ENCODE peak calls at places on chromosomes 12 and 14, in four cellular contexts. U is IMR-90, G is OCI-LY7, V is A549. M is an unnamed sample.

GRCh38 chr12:8629486-8630033 is 16.9 kb upstream of the AICDA start:
- DNase-seq in U (no peak), G (peak; percentile 47), V (no peak), M (no peak)

GRCh38 chr12:67394600-67394999 is 125.4 kb downstream of the CAND1 start:
- DNase-seq in U (peak; percentile 57), G (no peak), V (no peak), M (no peak)

GRCh38 chr12:132475304-132476037 is 14.5 kb upstream of the FBRSL1 start:
- DNase-seq in U (no peak), G (peak; percentile 23), V (no peak), M (no peak)

GRCh38 chr12:56716458-56716857 is 8.6 kb downstream of the NACA start:
- DNase-seq in U (no peak), G (no peak), V (no peak), M (no peak)

GRCh38 chr12:108640802-108641445 is 7.2 kb upstream of the SELPLG start:
- DNase-seq in U (peak; percentile 59), G (peak; percentile 89), V (no peak), M (no peak)

GRCh38 chr12:132736913-132737312 is 24.7 kb downstream of the ANKLE2 start:
- DNase-seq in U (no peak), G (no peak), V (no peak), M (no peak)

GRCh38 chr14:57388072-57388471 is 2.3 kb upstream of the NAA30 start:
- DNase-seq in U (no peak), G (no peak), V (no peak), M (no peak)

GRCh38 chr14:31106768-31107167 is 80.6 kb upstream of the STRN3 start:
- DNase-seq in U (peak; percentile 56), G (no peak), V (no peak), M (no peak)

GRCh38 chr12:26369588-26369987 is 174.2 kb downstream of the SSPN start:
- DNase-seq in U (peak; percentile 94), G (no peak), V (peak; percentile 24), M (no peak)

GRCh38 chr12:55955344-55955743 is 10.5 kb downstream of the PMEL start:
- DNase-seq in U (no peak), G (no peak), V (no peak), M (no peak)

GRCh38 chr14:67738740-67739504 is 37.2 kb downstream of the RDH12 start:
- DNase-seq in U (peak; percentile 93), G (no peak), V (peak; percentile 88), M (no peak)

GRCh38 chr12:93164103-93164880 is 213.4 kb upstream of the NUDT4 start:
- DNase-seq in U (peak; percentile 45), G (no peak), V (no peak), M (no peak)

GRCh38 chr12:116053479-116054195 is 223.9 kb downstream of the MED13L start:
- DNase-seq in U (peak; percentile 81), G (no peak), V (no peak), M (peak; percentile 80)

GRCh38 chr14:22882064-22882463 is 958 bp upstream of the REM2 start:
- DNase-seq in U (no peak), G (no peak), V (no peak), M (no peak)

GRCh38 chr12:27610380-27610779 is 85.9 kb upstream of the REP15 start:
- DNase-seq in U (peak; percentile 70), G (no peak), V (no peak), M (no peak)

GRCh38 chr14:90819734-90820393 is 3.6 kb upstream of the TTC7B start:
- DNase-seq in U (no peak), G (no peak), V (no peak), M (no peak)

GRCh38 chr12:26830783-26831601 is 2.0 kb downstream of the ITPR2 start:
- DNase-seq in U (no peak), G (peak; percentile 31), V (no peak), M (peak; percentile 4)

GRCh38 chr12:106149096-106149784 is 10.5 kb upstream of the NUAK1 start:
- DNase-seq in U (peak; percentile 18), G (peak; percentile 21), V (peak; percentile 58), M (peak; percentile 51)

GRCh38 chr14:71060795-71061455 is 153.7 kb downstream of the PCNX1 start:
- DNase-seq in U (peak; percentile 44), G (no peak), V (no peak), M (no peak)

GRCh38 chr12:101877816-101878811 is 734 bp downstream of the DRAM1 start:
- DNase-seq in U (no peak), G (no peak), V (peak; percentile 35), M (no peak)

GRCh38 chr12:109256011-109256410 is 53.1 kb downstream of the FOXN4 start:
- DNase-seq in U (no peak), G (no peak), V (no peak), M (no peak)

GRCh38 chr12:124867389-124867930 is 3.8 kb upstream of the SCARB1 start:
- DNase-seq in U (peak; percentile 81), G (no peak), V (no peak), M (no peak)

GRCh38 chr14:92463141-92463540 is 50.4 kb upstream of the RIN3 start:
- DNase-seq in U (no peak), G (no peak), V (no peak), M (no peak)

GRCh38 chr14:35883677-35884293 is 57.6 kb downstream of the BRMS1L start:
- DNase-seq in U (peak; percentile 18), G (peak; percentile 49), V (peak; percentile 10), M (peak; percentile 66)

GRCh38 chr12:52007158-52007921 is 594 bp downstream of the TAMALIN start:
- DNase-seq in U (no peak), G (no peak), V (no peak), M (peak; percentile 46)

GRCh38 chr14:95258754-95259593 is 60.7 kb downstream of the CLMN start:
- DNase-seq in U (no peak), G (no peak), V (no peak), M (no peak)
- H3K4me3 ChIP-seq in U (no peak overlapping the region), G (no peak overlapping the region), V (no peak overlapping the region), M (no peak overlapping the region)

GRCh38 chr12:128654462-128654861 is 169.3 kb downstream of the SLC15A4 start:
- DNase-seq in U (no peak), G (no peak), V (no peak), M (no peak)
- H3K4me1 ChIP-seq in U (no peaks in the 10 kb centered on the region), G (no peaks in the 10 kb centered on the region), V (no peaks in the 10 kb centered on the region), M (no peaks in the 10 kb centered on the region)

GRCh38 chr12:104452046-104452445 is 4.7 kb upstream of the CHST11 start:
- DNase-seq in U (no peak), G (no peak), V (no peak), M (no peak)
- H3K4me3 ChIP-seq in U (no peak overlapping the region), G (no peak overlapping the region), V (no peak overlapping the region), M (no peak overlapping the region)

GRCh38 chr14:100076630-100077029 is 11.4 kb downstream of the EVL start:
- DNase-seq in U (peak; percentile 81), G (no peak), V (no peak), M (no peak)
- H3K4me1 ChIP-seq in U (peaks cover 8% of the 10 kb centered on the region), G (peaks cover 21% of the 10 kb centered on the region), V (no peaks in the 10 kb centered on the region), M (no peaks in the 10 kb centered on the region)

DNA sequence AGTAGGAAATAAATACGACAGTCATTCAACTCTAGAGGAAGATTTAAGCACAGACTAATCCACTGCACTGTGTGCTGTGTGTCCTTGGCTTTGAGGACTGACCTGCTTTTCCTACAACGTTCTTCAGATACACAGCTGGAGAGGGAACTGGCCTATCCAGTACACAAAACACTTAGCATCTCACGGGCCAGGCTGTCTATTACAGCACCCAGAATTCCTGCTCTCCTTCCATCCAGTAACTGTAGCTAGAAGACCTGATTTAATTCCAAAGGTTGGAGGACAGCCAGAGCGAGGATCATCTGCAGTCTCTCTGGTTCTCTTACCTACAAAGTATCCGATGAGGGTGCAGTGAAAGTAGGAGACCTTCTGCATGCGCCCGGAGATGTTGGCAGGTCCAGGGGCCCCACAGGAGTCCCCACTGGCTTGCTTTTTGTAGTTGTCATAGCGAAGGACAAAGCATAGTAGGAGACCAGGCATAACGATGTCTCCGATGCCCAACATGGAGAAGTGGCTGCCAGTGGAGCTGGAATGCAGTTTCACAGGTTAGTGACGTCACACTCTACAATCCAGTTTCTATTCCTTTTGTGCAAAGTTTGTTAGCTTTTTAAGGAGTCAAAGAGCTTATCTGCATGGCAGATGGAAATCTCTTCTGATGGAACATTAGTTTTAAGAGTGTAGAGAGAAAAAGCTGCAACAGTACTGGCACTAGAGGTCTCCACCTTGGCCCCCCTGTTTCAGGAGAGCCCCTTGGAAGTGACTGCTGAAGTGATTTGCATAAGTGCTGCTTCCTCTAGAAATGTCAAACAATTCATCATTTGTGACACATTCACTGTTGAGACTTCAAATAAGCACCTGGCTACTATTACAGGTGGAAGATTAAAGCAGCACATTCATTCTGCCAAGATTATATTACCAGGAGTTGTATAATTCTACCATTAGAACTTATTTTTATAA is 41.7 kb downstream of the ACADS start:
- DNase-seq in U (no peak), G (peak; percentile 89), V (no peak), M (no peak)
- H3K4me3 ChIP-seq in U (no peak overlapping the region), G (peak overlapping the region; percentile 51), V (no peak overlapping the region), M (no peak overlapping the region)

DNA sequence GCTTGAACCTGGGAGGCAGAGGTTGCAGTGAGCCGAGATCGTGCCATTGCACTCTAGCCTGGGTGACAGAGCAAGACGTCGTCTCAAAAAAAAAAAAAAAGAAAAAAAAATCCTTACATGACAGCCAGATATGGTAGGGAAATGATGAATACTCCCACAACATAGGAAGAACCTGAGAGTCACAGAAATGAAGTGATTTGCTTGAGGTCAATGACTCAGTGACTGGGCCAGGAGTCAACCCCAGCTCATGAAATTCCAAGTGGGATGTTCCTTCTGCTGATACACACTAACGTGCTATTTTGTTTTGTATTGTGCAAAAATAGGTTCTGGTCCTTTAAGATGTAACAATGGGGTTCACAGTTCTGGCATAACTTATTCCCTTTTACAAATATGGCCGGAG is 9.0 kb downstream of the RHOF start:
- DNase-seq in U (peak; percentile 93), G (no peak), V (peak; percentile 64), M (no peak)
- H3K4me1 ChIP-seq in U (peaks cover 15% of the 10 kb centered on the region), G (peaks cover 52% of the 10 kb centered on the region), V (peaks cover 83% of the 10 kb centered on the region), M (peaks cover 9% of the 10 kb centered on the region)

GRCh38 chr14:20787025-20787424 is 6.0 kb downstream of the RNASE6 start:
- DNase-seq in U (no peak), G (no peak), V (no peak), M (no peak)

GRCh38 chr14:20781805-20782204 is 737 bp downstream of the RNASE6 start:
- DNase-seq in U (no peak), G (no peak), V (no peak), M (no peak)

DNA sequence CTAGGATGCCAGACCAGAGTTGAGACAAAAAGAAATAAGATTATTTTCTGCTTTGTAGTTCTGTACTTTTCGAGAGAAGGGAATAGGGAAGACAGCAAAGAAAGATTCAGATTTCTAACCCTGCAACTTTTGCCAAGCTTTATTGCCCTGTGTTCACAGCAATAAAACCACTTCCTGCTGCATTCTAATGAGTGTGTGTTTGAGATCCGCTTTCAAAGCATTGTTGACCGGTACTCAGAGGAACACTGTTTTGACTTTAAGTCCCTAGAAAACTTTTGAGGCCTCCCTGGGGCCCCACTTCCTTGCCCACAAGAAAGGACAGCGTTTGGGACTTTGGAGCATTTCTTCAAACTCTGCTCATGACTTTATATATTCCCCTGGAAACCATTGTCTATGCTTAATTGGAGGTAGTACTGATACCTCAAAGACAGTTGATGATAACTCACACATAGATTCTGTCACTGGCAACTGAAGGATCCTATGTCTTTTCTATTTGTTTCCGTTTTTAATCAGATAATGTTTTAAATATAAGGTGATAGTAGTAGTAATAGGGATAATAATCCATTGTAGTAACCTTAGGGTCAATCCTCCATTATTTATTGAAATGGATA is 1.3 kb downstream of the RNASE6 start:
- DNase-seq in U (no peak), G (peak; percentile 52), V (no peak), M (no peak)
- H3K4me3 ChIP-seq in U (no peak overlapping the region), G (peak overlapping the region; percentile 18), V (no peak overlapping the region), M (no peak overlapping the region)